ENCODE peak calls at places on chromosomes 6 and 20, in eight cellular contexts. One of them, this sample, is unnamed.

GRCh38 chr20:2164966-2165365 is 63.3 kb downstream of the STK35 start:
- DNase-seq in left lung: no peak
- DNase-seq in DMS53: no peak
- DNase-seq in mesothelial cell of epicardium: no peak
- DNase-seq in stimulated activated CD8-positive, alpha-beta memory T cell treated with anti-CD3 and anti-CD28 coated beads, Interleukin-2, amount 100 ng/mL, for 1 hour: no peak
- DNase-seq in iris pigment epithelial cell: no peak
- DNase-seq in COLO829: no peak
- DNase-seq in NAMALWA: no peak
- DNase-seq in this sample: no peak

GRCh38 chr20:17663040-17663399 is 19.0 kb downstream of the RRBP1 start:
- DNase-seq in left lung: no peak
- DNase-seq in DMS53: no peak
- DNase-seq in mesothelial cell of epicardium: no peak
- DNase-seq in stimulated activated CD8-positive, alpha-beta memory T cell treated with anti-CD3 and anti-CD28 coated beads, Interleukin-2, amount 100 ng/mL, for 1 hour: no peak
- DNase-seq in iris pigment epithelial cell: no peak
- DNase-seq in COLO829: no peak
- DNase-seq in NAMALWA: no peak
- DNase-seq in this sample: peak

GRCh38 chr6:33733294-33734007 is 13.3 kb downstream of the IP6K3 start:
- DNase-seq in left lung: peak
- DNase-seq in DMS53: no peak
- DNase-seq in mesothelial cell of epicardium: no peak
- DNase-seq in stimulated activated CD8-positive, alpha-beta memory T cell treated with anti-CD3 and anti-CD28 coated beads, Interleukin-2, amount 100 ng/mL, for 1 hour: no peak
- DNase-seq in iris pigment epithelial cell: no peak
- DNase-seq in COLO829: no peak
- DNase-seq in NAMALWA: no peak
- DNase-seq in this sample: no peak

GRCh38 chr6:123529058-123529457 is 107.7 kb downstream of the TRDN start:
- DNase-seq in left lung: no peak
- DNase-seq in DMS53: peak
- DNase-seq in mesothelial cell of epicardium: no peak
- DNase-seq in stimulated activated CD8-positive, alpha-beta memory T cell treated with anti-CD3 and anti-CD28 coated beads, Interleukin-2, amount 100 ng/mL, for 1 hour: no peak
- DNase-seq in iris pigment epithelial cell: no peak
- DNase-seq in COLO829: no peak
- DNase-seq in NAMALWA: no peak
- DNase-seq in this sample: no peak

GRCh38 chr6:35318200-35318844 is 20.7 kb downstream of the DEF6 start:
- DNase-seq in left lung: peak
- DNase-seq in DMS53: peak
- DNase-seq in mesothelial cell of epicardium: peak
- DNase-seq in stimulated activated CD8-positive, alpha-beta memory T cell treated with anti-CD3 and anti-CD28 coated beads, Interleukin-2, amount 100 ng/mL, for 1 hour: no peak
- DNase-seq in iris pigment epithelial cell: peak
- DNase-seq in COLO829: peak
- DNase-seq in NAMALWA: no peak
- DNase-seq in this sample: no peak

GRCh38 chr6:68572525-68572924 is 62.6 kb upstream of the ADGRB3 start:
- DNase-seq in left lung: no peak
- DNase-seq in DMS53: peak
- DNase-seq in mesothelial cell of epicardium: no peak
- DNase-seq in stimulated activated CD8-positive, alpha-beta memory T cell treated with anti-CD3 and anti-CD28 coated beads, Interleukin-2, amount 100 ng/mL, for 1 hour: no peak
- DNase-seq in iris pigment epithelial cell: peak
- DNase-seq in COLO829: peak
- DNase-seq in NAMALWA: peak
- DNase-seq in this sample: no peak

GRCh38 chr6:105992315-105992961 is 93.7 kb upstream of the PRDM1 start:
- DNase-seq in left lung: peak
- DNase-seq in DMS53: peak
- DNase-seq in mesothelial cell of epicardium: peak
- DNase-seq in stimulated activated CD8-positive, alpha-beta memory T cell treated with anti-CD3 and anti-CD28 coated beads, Interleukin-2, amount 100 ng/mL, for 1 hour: peak
- DNase-seq in iris pigment epithelial cell: peak
- DNase-seq in COLO829: peak
- DNase-seq in NAMALWA: peak
- DNase-seq in this sample: peak

GRCh38 chr6:128655978-128656498 is 135.6 kb upstream of the PTPRK start:
- DNase-seq in left lung: no peak
- DNase-seq in DMS53: peak
- DNase-seq in mesothelial cell of epicardium: no peak
- DNase-seq in stimulated activated CD8-positive, alpha-beta memory T cell treated with anti-CD3 and anti-CD28 coated beads, Interleukin-2, amount 100 ng/mL, for 1 hour: no peak
- DNase-seq in iris pigment epithelial cell: peak
- DNase-seq in COLO829: peak
- DNase-seq in NAMALWA: no peak
- DNase-seq in this sample: peak

GRCh38 chr6:148850936-148851335 is 104.1 kb downstream of the UST start:
- DNase-seq in left lung: no peak
- DNase-seq in DMS53: no peak
- DNase-seq in mesothelial cell of epicardium: no peak
- DNase-seq in stimulated activated CD8-positive, alpha-beta memory T cell treated with anti-CD3 and anti-CD28 coated beads, Interleukin-2, amount 100 ng/mL, for 1 hour: no peak
- DNase-seq in iris pigment epithelial cell: no peak
- DNase-seq in COLO829: no peak
- DNase-seq in NAMALWA: no peak
- DNase-seq in this sample: no peak

GRCh38 chr20:57654998-57655811 is 35.0 kb upstream of the ZBP1 start:
- DNase-seq in left lung: peak
- DNase-seq in DMS53: no peak
- DNase-seq in mesothelial cell of epicardium: no peak
- DNase-seq in stimulated activated CD8-positive, alpha-beta memory T cell treated with anti-CD3 and anti-CD28 coated beads, Interleukin-2, amount 100 ng/mL, for 1 hour: no peak
- DNase-seq in iris pigment epithelial cell: no peak
- DNase-seq in COLO829: no peak
- DNase-seq in NAMALWA: no peak
- DNase-seq in this sample: no peak

GRCh38 chr6:158557927-158558326 is 2.0 kb upstream of the TMEM181 start:
- DNase-seq in left lung: peak
- DNase-seq in DMS53: no peak
- DNase-seq in mesothelial cell of epicardium: no peak
- DNase-seq in stimulated activated CD8-positive, alpha-beta memory T cell treated with anti-CD3 and anti-CD28 coated beads, Interleukin-2, amount 100 ng/mL, for 1 hour: no peak
- DNase-seq in iris pigment epithelial cell: no peak
- DNase-seq in COLO829: no peak
- DNase-seq in NAMALWA: no peak
- DNase-seq in this sample: no peak

GRCh38 chr6:161476711-161477110 is 202.8 kb upstream of the AGPAT4 start:
- DNase-seq in left lung: no peak
- DNase-seq in DMS53: no peak
- DNase-seq in mesothelial cell of epicardium: no peak
- DNase-seq in stimulated activated CD8-positive, alpha-beta memory T cell treated with anti-CD3 and anti-CD28 coated beads, Interleukin-2, amount 100 ng/mL, for 1 hour: no peak
- DNase-seq in iris pigment epithelial cell: peak
- DNase-seq in COLO829: no peak
- DNase-seq in NAMALWA: no peak
- DNase-seq in this sample: no peak

GRCh38 chr6:36245572-36246031 is 24.3 kb upstream of the PNPLA1 start:
- DNase-seq in left lung: peak
- DNase-seq in DMS53: no peak
- DNase-seq in mesothelial cell of epicardium: no peak
- DNase-seq in stimulated activated CD8-positive, alpha-beta memory T cell treated with anti-CD3 and anti-CD28 coated beads, Interleukin-2, amount 100 ng/mL, for 1 hour: no peak
- DNase-seq in iris pigment epithelial cell: no peak
- DNase-seq in COLO829: no peak
- DNase-seq in NAMALWA: peak
- DNase-seq in this sample: no peak

GRCh38 chr6:166980738-166981137 is 18.5 kb upstream of the CEP43 start:
- DNase-seq in left lung: no peak
- DNase-seq in DMS53: no peak
- DNase-seq in mesothelial cell of epicardium: no peak
- DNase-seq in stimulated activated CD8-positive, alpha-beta memory T cell treated with anti-CD3 and anti-CD28 coated beads, Interleukin-2, amount 100 ng/mL, for 1 hour: no peak
- DNase-seq in iris pigment epithelial cell: no peak
- DNase-seq in COLO829: no peak
- DNase-seq in NAMALWA: no peak
- DNase-seq in this sample: no peak

GRCh38 chr20:37072293-37073196 is 23.3 kb downstream of the RBL1 start:
- DNase-seq in left lung: no peak
- DNase-seq in DMS53: no peak
- DNase-seq in mesothelial cell of epicardium: no peak
- DNase-seq in stimulated activated CD8-positive, alpha-beta memory T cell treated with anti-CD3 and anti-CD28 coated beads, Interleukin-2, amount 100 ng/mL, for 1 hour: no peak
- DNase-seq in iris pigment epithelial cell: no peak
- DNase-seq in COLO829: no peak
- DNase-seq in NAMALWA: no peak
- DNase-seq in this sample: no peak

GRCh38 chr6:147758305-147758704 is 249.8 kb downstream of the SAMD5 start:
- DNase-seq in left lung: no peak
- DNase-seq in DMS53: no peak
- DNase-seq in mesothelial cell of epicardium: no peak
- DNase-seq in stimulated activated CD8-positive, alpha-beta memory T cell treated with anti-CD3 and anti-CD28 coated beads, Interleukin-2, amount 100 ng/mL, for 1 hour: no peak
- DNase-seq in iris pigment epithelial cell: no peak
- DNase-seq in COLO829: no peak
- DNase-seq in NAMALWA: no peak
- DNase-seq in this sample: no peak

GRCh38 chr6:125183391-125183790 is 29.8 kb downstream of the TPD52L1 start:
- DNase-seq in left lung: no peak
- DNase-seq in DMS53: no peak
- DNase-seq in mesothelial cell of epicardium: no peak
- DNase-seq in stimulated activated CD8-positive, alpha-beta memory T cell treated with anti-CD3 and anti-CD28 coated beads, Interleukin-2, amount 100 ng/mL, for 1 hour: no peak
- DNase-seq in iris pigment epithelial cell: peak
- DNase-seq in COLO829: peak
- DNase-seq in NAMALWA: no peak
- DNase-seq in this sample: no peak

GRCh38 chr6:112018619-112019416 is 35.1 kb upstream of the CCN6 start:
- DNase-seq in left lung: no peak
- DNase-seq in DMS53: no peak
- DNase-seq in mesothelial cell of epicardium: no peak
- DNase-seq in stimulated activated CD8-positive, alpha-beta memory T cell treated with anti-CD3 and anti-CD28 coated beads, Interleukin-2, amount 100 ng/mL, for 1 hour: no peak
- DNase-seq in iris pigment epithelial cell: peak
- DNase-seq in COLO829: peak
- DNase-seq in NAMALWA: no peak
- DNase-seq in this sample: peak

GRCh38 chr6:4358414-4359107 is 223.2 kb upstream of the ECI2 start:
- DNase-seq in left lung: peak
- DNase-seq in DMS53: peak
- DNase-seq in mesothelial cell of epicardium: no peak
- DNase-seq in stimulated activated CD8-positive, alpha-beta memory T cell treated with anti-CD3 and anti-CD28 coated beads, Interleukin-2, amount 100 ng/mL, for 1 hour: no peak
- DNase-seq in iris pigment epithelial cell: peak
- DNase-seq in COLO829: peak
- DNase-seq in NAMALWA: no peak
- DNase-seq in this sample: peak

GRCh38 chr6:131999545-132000146 is 48.5 kb upstream of the CCN2 start:
- DNase-seq in left lung: no peak
- DNase-seq in DMS53: no peak
- DNase-seq in mesothelial cell of epicardium: no peak
- DNase-seq in stimulated activated CD8-positive, alpha-beta memory T cell treated with anti-CD3 and anti-CD28 coated beads, Interleukin-2, amount 100 ng/mL, for 1 hour: no peak
- DNase-seq in iris pigment epithelial cell: no peak
- DNase-seq in COLO829: no peak
- DNase-seq in NAMALWA: peak
- DNase-seq in this sample: no peak

GRCh38 chr6:32046450-32047083 is 8.4 kb downstream of the CYP21A2 start:
- DNase-seq in left lung: peak
- DNase-seq in DMS53: no peak
- DNase-seq in mesothelial cell of epicardium: no peak
- DNase-seq in stimulated activated CD8-positive, alpha-beta memory T cell treated with anti-CD3 and anti-CD28 coated beads, Interleukin-2, amount 100 ng/mL, for 1 hour: no peak
- DNase-seq in iris pigment epithelial cell: peak
- DNase-seq in COLO829: no peak
- DNase-seq in NAMALWA: peak
- DNase-seq in this sample: no peak

GRCh38 chr20:50729925-50730764 is 1.2 kb upstream of the PARD6B start:
- DNase-seq in left lung: no peak
- DNase-seq in DMS53: peak
- DNase-seq in mesothelial cell of epicardium: no peak
- DNase-seq in stimulated activated CD8-positive, alpha-beta memory T cell treated with anti-CD3 and anti-CD28 coated beads, Interleukin-2, amount 100 ng/mL, for 1 hour: no peak
- DNase-seq in iris pigment epithelial cell: peak
- DNase-seq in COLO829: no peak
- DNase-seq in NAMALWA: peak
- DNase-seq in this sample: no peak

This sample was measured in foreskin melanocyte.